ENCODE peak calls at places on chromosomes 5 and 9, in nine cellular contexts. M, H, N, O, I, U, P, Z and R are unnamed samples.
A peak's percentile ranks its signal among the peaks of the same experiment; 100 is the strongest.

GRCh38 chr5:74660863-74661262 is 20.3 kb upstream of the ENC1 start:
- DNase-seq in M (no peak), H (no peak), N (no peak), O (no peak), I (no peak), U (no peak), P (no peak), Z (no peak), R (no peak)

GRCh38 chr5:40240111-40240510 is 439.6 kb upstream of the PTGER4 start:
- DNase-seq in M (no peak), H (no peak), N (peak; percentile 27), O (no peak), I (no peak), U (peak; percentile 73), P (peak; percentile 24), Z (peak; percentile 59), R (no peak)

GRCh38 chr5:7169240-7169878 is 226.6 kb upstream of the ADCY2 start:
- DNase-seq in M (no peak), H (no peak), N (no peak), O (no peak), I (no peak), U (no peak), P (no peak), Z (no peak), R (no peak)

GRCh38 chr5:79974896-79975295 is 16.2 kb downstream of the MTX3 start:
- DNase-seq in M (no peak), H (no peak), N (peak; percentile 15), O (no peak), I (no peak), U (peak; percentile 71), P (peak; percentile 73), Z (peak; percentile 30), R (no peak)

GRCh38 chr5:139638736-139639618 is 9.2 kb upstream of the CXXC5 start:
- DNase-seq in M (peak; percentile 37), H (no peak), N (no peak), O (no peak), I (no peak), U (no peak), P (no peak), Z (no peak), R (peak; percentile 30)

GRCh38 chr9:35448511-35448910 is 41.4 kb upstream of the RUSC2 start:
- DNase-seq in M (no peak), H (no peak), N (peak; percentile 60), O (no peak), I (no peak), U (no peak), P (peak; percentile 25), Z (no peak), R (no peak)

GRCh38 chr5:38148021-38148625 is 110.2 kb upstream of the EGFLAM start:
- DNase-seq in M (no peak), H (no peak), N (no peak), O (no peak), I (no peak), U (no peak), P (no peak), Z (no peak), R (no peak)

GRCh38 chr9:79289856-79290255 is 281.9 kb upstream of the TLE4 start:
- DNase-seq in M (no peak), H (no peak), N (no peak), O (no peak), I (no peak), U (no peak), P (no peak), Z (no peak), R (no peak)

GRCh38 chr9:101418518-101419111 is 17.0 kb downstream of the ALDOB start:
- DNase-seq in M (no peak), H (no peak), N (no peak), O (no peak), I (no peak), U (peak; percentile 37), P (peak; percentile 26), Z (peak; percentile 25), R (no peak)

GRCh38 chr5:178520851-178521250 is 69.3 kb downstream of the COL23A1 start:
- DNase-seq in M (no peak), H (no peak), N (no peak), O (no peak), I (no peak), U (no peak), P (no peak), Z (no peak), R (no peak)

GRCh38 chr5:56270058-56270457 is 36.9 kb upstream of the ANKRD55 start:
- DNase-seq in M (no peak), H (no peak), N (no peak), O (no peak), I (no peak), U (no peak), P (no peak), Z (no peak), R (no peak)

GRCh38 chr5:138595396-138595795 is 20.2 kb upstream of the HSPA9 start:
- DNase-seq in M (no peak), H (peak; percentile 10), N (peak; percentile 23), O (no peak), I (no peak), U (no peak), P (no peak), Z (no peak), R (no peak)
- TF ChIP-seq CTCF in M (no peak), H (peak; percentile 43), N (peak; percentile 38), O (no peak), I (no peak), U (no peak), P (peak; percentile 12), Z (no peak), R (no peak)

GRCh38 chr5:122415481-122416120 is 103.6 kb downstream of the SNCAIP start:
- DNase-seq in M (peak; percentile 47), H (peak; percentile 75), N (peak; percentile 86), O (no peak), I (no peak), U (peak; percentile 83), P (peak; percentile 81), Z (peak; percentile 54), R (peak; percentile 55)
- TF ChIP-seq CTCF in M (peak; percentile 90), H (peak; percentile 81), N (peak; percentile 91), O (peak; percentile 58), I (peak; percentile 37), U (peak; percentile 72), P (peak; percentile 82), Z (peak; percentile 80), R (peak; percentile 77)

GRCh38 chr5:5702934-5703333 is 280.5 kb downstream of the ICE1 start:
- DNase-seq in M (no peak), H (no peak), N (no peak), O (no peak), I (no peak), U (no peak), P (no peak), Z (no peak), R (no peak)

GRCh38 chr5:5700549-5700948 is 278.1 kb downstream of the ICE1 start:
- DNase-seq in M (no peak), H (no peak), N (peak; percentile 1), O (no peak), I (no peak), U (no peak), P (peak; percentile 7), Z (no peak), R (no peak)

GRCh38 chr5:5704352-5704751 is 281.9 kb downstream of the ICE1 start:
- DNase-seq in M (no peak), H (no peak), N (no peak), O (no peak), I (no peak), U (no peak), P (no peak), Z (no peak), R (no peak)

GRCh38 chr5:5695266-5695665 is 272.8 kb downstream of the ICE1 start:
- DNase-seq in M (no peak), H (no peak), N (no peak), O (no peak), I (no peak), U (no peak), P (no peak), Z (no peak), R (no peak)

GRCh38 chr5:5699062-5699461 is 276.6 kb downstream of the ICE1 start:
- DNase-seq in M (no peak), H (no peak), N (no peak), O (no peak), I (no peak), U (no peak), P (no peak), Z (no peak), R (no peak)
- TF ChIP-seq CTCF in M (no peak), H (no peak), N (no peak), O (no peak), I (peak; percentile 11), U (no peak), P (no peak), Z (no peak), R (no peak)

DNA sequence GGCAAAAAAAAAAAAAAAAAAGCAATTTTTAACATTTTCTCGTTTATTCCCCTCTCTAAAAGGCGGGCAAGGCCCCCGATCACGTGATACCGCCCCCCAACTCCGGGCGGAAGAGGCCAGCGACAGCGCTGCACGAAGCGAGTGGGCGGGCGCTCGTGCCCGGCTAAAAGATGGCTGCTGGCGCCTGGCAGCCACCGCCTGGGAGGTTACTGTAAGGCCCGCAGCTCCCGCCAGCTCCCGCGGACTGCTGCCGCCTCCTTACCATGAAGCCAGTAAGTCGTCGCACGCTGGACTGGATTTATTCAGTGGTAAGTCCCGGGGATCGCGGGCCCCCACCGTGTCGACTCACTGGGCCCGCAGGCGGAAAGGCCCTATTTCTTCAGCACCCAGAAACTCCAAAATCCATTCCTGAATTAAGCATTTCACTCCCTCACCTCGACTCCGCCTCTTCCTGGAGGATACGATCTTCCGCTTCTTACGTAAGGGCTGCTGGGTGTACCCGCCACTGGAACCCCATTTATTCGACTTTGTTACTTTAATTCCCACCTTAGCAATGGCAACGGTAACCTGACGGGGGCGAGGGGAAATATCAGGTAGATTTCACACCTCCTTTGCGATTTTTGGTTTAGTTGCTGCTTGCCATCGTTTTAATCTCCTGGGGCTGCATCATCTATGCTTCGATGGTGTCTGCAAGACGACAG is at the start of the genes SMIM27 and TOPORS:
- DNase-seq in M (peak; percentile 90), H (peak; percentile 89), N (peak; percentile 94), O (peak; percentile 96), I (peak; percentile 80), U (peak; percentile 90), P (peak; percentile 91), Z (peak; percentile 90), R (peak; percentile 90)
- TF ChIP-seq CTCF in M (no peak), H (peak; percentile 48), N (no peak), O (no peak), I (no peak), U (no peak), P (no peak), Z (no peak), R (no peak)

GRCh38 chr9:3348169-3348568 is 177.6 kb downstream of the RFX3 start:
- DNase-seq in M (no peak), H (no peak), N (no peak), O (no peak), I (no peak), U (no peak), P (no peak), Z (no peak), R (no peak)
- TF ChIP-seq CTCF in M (no peak), H (no peak), N (no peak), O (no peak), I (no peak), U (no peak), P (no peak), Z (no peak), R (no peak)

DNA sequence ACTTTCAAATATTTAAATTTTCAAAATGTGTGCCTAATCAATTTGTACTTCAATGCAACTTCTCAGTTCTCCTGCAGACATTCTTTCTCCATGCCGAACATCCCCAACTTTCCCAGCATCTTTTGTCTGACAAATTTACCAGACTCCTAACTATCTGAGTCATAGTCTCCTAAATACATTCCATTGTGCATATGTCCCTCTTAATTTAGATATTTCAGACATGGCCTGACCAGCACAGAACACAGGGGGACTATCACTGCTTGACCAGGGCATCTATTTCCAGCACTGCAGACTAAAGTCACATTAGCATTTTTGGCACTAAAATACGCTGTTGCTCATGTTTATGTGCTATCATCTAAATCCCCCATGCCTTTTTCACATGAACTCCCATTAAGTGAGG is 71.9 kb downstream of the ITGA1 start:
- DNase-seq in M (no peak), H (no peak), N (peak; percentile 86), O (no peak), I (no peak), U (peak; percentile 54), P (peak; percentile 87), Z (no peak), R (no peak)
- TF ChIP-seq CTCF in M (no peak), H (no peak), N (no peak), O (no peak), I (no peak), U (no peak), P (no peak), Z (no peak), R (no peak)